ENCODE peak calls at places on chromosomes 5 and 9, in seven cellular contexts. One of them, this sample, is unnamed.

GRCh38 chr5:124561451-124561850 is 185.0 kb downstream of the ZNF608 start:
- DNase-seq in mesenchymal stem cell: no peak
- DNase-seq in aorta: no peak
- DNase-seq in body of pancreas: no peak
- DNase-seq in endodermal cell: no peak
- DNase-seq in uterus: no peak
- DNase-seq in heart left ventricle: no peak
- DNase-seq in this sample: no peak

GRCh38 chr9:35645736-35646582 is 4.8 kb downstream of the SIT1 start:
- DNase-seq in mesenchymal stem cell: no peak
- DNase-seq in body of pancreas: peak; percentile 56
- DNase-seq in uterus: peak; percentile 57
- DNase-seq in aorta: no peak
- DNase-seq in endodermal cell: peak; percentile 91
- DNase-seq in heart left ventricle: peak; percentile 48
- DNase-seq in this sample: peak; percentile 8

GRCh38 chr9:31542384-31543055 is 841.9 kb upstream of the ACO1 start:
- DNase-seq in aorta: no peak
- DNase-seq in uterus: no peak
- DNase-seq in body of pancreas: peak; percentile 15
- DNase-seq in heart left ventricle: no peak
- DNase-seq in endodermal cell: peak; percentile 67
- DNase-seq in mesenchymal stem cell: peak; percentile 81
- DNase-seq in this sample: peak; percentile 29

GRCh38 chr9:124818431-124819281 is 34.6 kb upstream of the WDR38 start:
- DNase-seq in heart left ventricle: peak; percentile 55
- DNase-seq in body of pancreas: peak; percentile 83
- DNase-seq in uterus: no peak
- DNase-seq in aorta: no peak
- DNase-seq in mesenchymal stem cell: peak; percentile 41
- DNase-seq in endodermal cell: peak; percentile 87
- DNase-seq in this sample: peak; percentile 60

GRCh38 chr5:54663876-54664275 is 146.3 kb downstream of the SNX18 start:
- DNase-seq in aorta: peak; percentile 80
- DNase-seq in body of pancreas: no peak
- DNase-seq in mesenchymal stem cell: peak; percentile 77
- DNase-seq in heart left ventricle: peak; percentile 48
- DNase-seq in endodermal cell: no peak
- DNase-seq in uterus: peak; percentile 61
- DNase-seq in this sample: peak; percentile 97

GRCh38 chr9:81557957-81558791 is 131.2 kb downstream of the TLE1 start:
- DNase-seq in body of pancreas: peak; percentile 46
- DNase-seq in heart left ventricle: no peak
- DNase-seq in aorta: no peak
- DNase-seq in uterus: peak; percentile 20
- DNase-seq in mesenchymal stem cell: peak; percentile 84
- DNase-seq in endodermal cell: no peak
- DNase-seq in this sample: peak; percentile 96

GRCh38 chr9:5587024-5587423 is 41.9 kb upstream of the RIC1 start:
- DNase-seq in mesenchymal stem cell: peak; percentile 91
- DNase-seq in aorta: no peak
- DNase-seq in body of pancreas: no peak
- DNase-seq in heart left ventricle: no peak
- DNase-seq in uterus: no peak
- DNase-seq in endodermal cell: no peak
- DNase-seq in this sample: peak; percentile 74

GRCh38 chr5:150146862-150147579 is 8.6 kb downstream of the PDGFRB start:
- DNase-seq in endodermal cell: no peak
- DNase-seq in heart left ventricle: no peak
- DNase-seq in aorta: no peak
- DNase-seq in mesenchymal stem cell: no peak
- DNase-seq in uterus: no peak
- DNase-seq in body of pancreas: no peak
- DNase-seq in this sample: no peak

GRCh38 chr5:158701406-158702177 is 398.1 kb downstream of the EBF1 start:
- DNase-seq in aorta: peak; percentile 88
- DNase-seq in uterus: no peak
- DNase-seq in heart left ventricle: no peak
- DNase-seq in endodermal cell: no peak
- DNase-seq in body of pancreas: no peak
- DNase-seq in mesenchymal stem cell: no peak
- DNase-seq in this sample: peak; percentile 45

GRCh38 chr9:6605202-6605601 is 40.3 kb downstream of the GLDC start:
- DNase-seq in endodermal cell: no peak
- DNase-seq in body of pancreas: no peak
- DNase-seq in mesenchymal stem cell: no peak
- DNase-seq in aorta: no peak
- DNase-seq in heart left ventricle: no peak
- DNase-seq in uterus: no peak
- DNase-seq in this sample: no peak

DNA sequence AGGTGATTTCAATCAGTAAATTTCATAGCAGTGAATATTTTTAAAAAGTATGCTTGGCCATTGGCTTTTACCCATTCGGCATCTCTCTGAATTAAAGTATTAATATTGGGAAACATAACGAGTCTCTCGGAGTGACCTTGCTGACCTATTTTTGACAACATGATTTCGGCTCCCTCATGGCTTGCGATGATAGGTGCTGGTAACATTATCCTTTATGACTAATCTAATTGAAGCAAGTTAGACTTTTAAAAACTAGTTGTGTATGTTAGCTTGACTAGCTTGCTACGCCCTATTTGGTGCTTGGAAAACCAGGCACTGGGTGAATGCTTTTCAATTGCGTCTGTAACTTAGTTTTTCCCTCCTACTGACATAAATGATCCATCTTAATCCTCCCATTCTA is 1.1 kb downstream of the ZNF366 start:
- DNase-seq in aorta: no peak
- DNase-seq in heart left ventricle: no peak
- DNase-seq in endodermal cell: no peak
- DNase-seq in uterus: no peak
- DNase-seq in body of pancreas: no peak
- DNase-seq in mesenchymal stem cell: no peak
- DNase-seq in this sample: no peak
- H3K4me3 ChIP-seq in aorta: no peak overlapping the region
- H3K4me3 ChIP-seq in heart left ventricle: peak overlapping the region; percentile 9
- H3K4me3 ChIP-seq in endodermal cell: no peak overlapping the region
- H3K4me3 ChIP-seq in uterus: no peak overlapping the region
- H3K4me3 ChIP-seq in body of pancreas: no peak overlapping the region
- H3K4me3 ChIP-seq in mesenchymal stem cell: no peak overlapping the region
- H3K4me3 ChIP-seq in this sample: no peak overlapping the region

GRCh38 chr5:142245776-142246175 is 79.0 kb downstream of the SPRY4 start:
- DNase-seq in uterus: no peak
- DNase-seq in endodermal cell: peak; percentile 75
- DNase-seq in heart left ventricle: no peak
- DNase-seq in body of pancreas: no peak
- DNase-seq in aorta: no peak
- DNase-seq in mesenchymal stem cell: no peak
- DNase-seq in this sample: peak; percentile 32

GRCh38 chr5:142244440-142244839 is 80.4 kb downstream of the SPRY4 start:
- DNase-seq in body of pancreas: no peak
- DNase-seq in uterus: no peak
- DNase-seq in endodermal cell: no peak
- DNase-seq in mesenchymal stem cell: no peak
- DNase-seq in heart left ventricle: no peak
- DNase-seq in aorta: no peak
- DNase-seq in this sample: no peak

GRCh38 chr5:142239394-142240159 is 85.2 kb downstream of the SPRY4 start:
- DNase-seq in aorta: no peak
- DNase-seq in uterus: no peak
- DNase-seq in body of pancreas: no peak
- DNase-seq in endodermal cell: no peak
- DNase-seq in heart left ventricle: no peak
- DNase-seq in mesenchymal stem cell: no peak
- DNase-seq in this sample: no peak

GRCh38 chr5:142246263-142246662 is 78.6 kb downstream of the SPRY4 start:
- DNase-seq in uterus: peak; percentile 26
- DNase-seq in mesenchymal stem cell: no peak
- DNase-seq in body of pancreas: no peak
- DNase-seq in aorta: peak; percentile 83
- DNase-seq in heart left ventricle: no peak
- DNase-seq in endodermal cell: no peak
- DNase-seq in this sample: peak; percentile 88

GRCh38 chr5:142242272-142242671 is 82.5 kb downstream of the SPRY4 start:
- DNase-seq in aorta: no peak
- DNase-seq in uterus: no peak
- DNase-seq in heart left ventricle: no peak
- DNase-seq in endodermal cell: no peak
- DNase-seq in body of pancreas: no peak
- DNase-seq in mesenchymal stem cell: no peak
- DNase-seq in this sample: no peak
- H3K4me1 ChIP-seq in aorta: peaks cover 2% of the 10 kb centered on the region
- H3K4me1 ChIP-seq in uterus: peaks cover 9% of the 10 kb centered on the region
- H3K4me1 ChIP-seq in heart left ventricle: no peaks in the 10 kb centered on the region
- H3K4me1 ChIP-seq in endodermal cell: peaks cover 4% of the 10 kb centered on the region
- H3K4me1 ChIP-seq in body of pancreas: no peaks in the 10 kb centered on the region
- H3K4me1 ChIP-seq in mesenchymal stem cell: no peaks in the 10 kb centered on the region
- H3K4me1 ChIP-seq in this sample: peaks cover 13% of the 10 kb centered on the region

DNA sequence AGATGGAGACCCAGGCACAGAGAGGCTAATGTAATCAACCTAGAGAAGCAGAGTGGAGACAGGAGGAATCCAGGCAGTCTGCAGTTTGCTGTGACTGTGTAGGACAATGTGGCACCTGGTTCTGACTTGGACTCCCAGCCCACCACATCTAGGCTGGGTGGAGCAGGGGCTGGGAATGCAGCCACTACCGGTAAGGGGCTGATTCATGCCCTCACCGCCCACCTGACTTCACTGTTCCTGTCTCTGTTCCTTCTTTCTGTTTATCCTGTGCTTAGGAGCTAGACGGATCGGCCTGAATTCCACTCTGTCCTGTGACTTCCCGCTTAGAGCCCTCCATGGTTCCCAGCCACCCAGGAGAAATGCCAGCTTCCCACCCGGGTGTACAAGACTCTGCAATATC is 2.6 kb downstream of the PDLIM4 start:
- DNase-seq in endodermal cell: peak; percentile 38
- DNase-seq in uterus: no peak
- DNase-seq in mesenchymal stem cell: peak; percentile 53
- DNase-seq in heart left ventricle: no peak
- DNase-seq in body of pancreas: no peak
- DNase-seq in aorta: peak; percentile 70
- DNase-seq in this sample: peak; percentile 76
- H3K4me3 ChIP-seq in endodermal cell: no peak overlapping the region
- H3K4me3 ChIP-seq in uterus: peak overlapping the region; percentile 80
- H3K4me3 ChIP-seq in mesenchymal stem cell: no peak overlapping the region
- H3K4me3 ChIP-seq in heart left ventricle: no peak overlapping the region
- H3K4me3 ChIP-seq in body of pancreas: no peak overlapping the region
- H3K4me3 ChIP-seq in aorta: no peak overlapping the region
- H3K4me3 ChIP-seq in this sample: peak overlapping the region; percentile 89

GRCh38 chr9:21672140-21672539 is 130.3 kb upstream of the MTAP start:
- DNase-seq in body of pancreas: no peak
- DNase-seq in uterus: no peak
- DNase-seq in mesenchymal stem cell: no peak
- DNase-seq in endodermal cell: no peak
- DNase-seq in aorta: no peak
- DNase-seq in heart left ventricle: no peak
- DNase-seq in this sample: no peak

GRCh38 chr9:21668504-21668903 is 133.9 kb upstream of the MTAP start:
- DNase-seq in heart left ventricle: no peak
- DNase-seq in body of pancreas: no peak
- DNase-seq in uterus: no peak
- DNase-seq in endodermal cell: no peak
- DNase-seq in mesenchymal stem cell: no peak
- DNase-seq in aorta: no peak
- DNase-seq in this sample: no peak

GRCh38 chr9:21672762-21673161 is 129.7 kb upstream of the MTAP start:
- DNase-seq in aorta: no peak
- DNase-seq in body of pancreas: no peak
- DNase-seq in uterus: no peak
- DNase-seq in endodermal cell: no peak
- DNase-seq in mesenchymal stem cell: no peak
- DNase-seq in heart left ventricle: no peak
- DNase-seq in this sample: peak; percentile 81

GRCh38 chr9:21674894-21675293 is 127.5 kb upstream of the MTAP start:
- DNase-seq in body of pancreas: no peak
- DNase-seq in heart left ventricle: no peak
- DNase-seq in mesenchymal stem cell: no peak
- DNase-seq in uterus: no peak
- DNase-seq in endodermal cell: no peak
- DNase-seq in aorta: no peak
- DNase-seq in this sample: no peak

DNA sequence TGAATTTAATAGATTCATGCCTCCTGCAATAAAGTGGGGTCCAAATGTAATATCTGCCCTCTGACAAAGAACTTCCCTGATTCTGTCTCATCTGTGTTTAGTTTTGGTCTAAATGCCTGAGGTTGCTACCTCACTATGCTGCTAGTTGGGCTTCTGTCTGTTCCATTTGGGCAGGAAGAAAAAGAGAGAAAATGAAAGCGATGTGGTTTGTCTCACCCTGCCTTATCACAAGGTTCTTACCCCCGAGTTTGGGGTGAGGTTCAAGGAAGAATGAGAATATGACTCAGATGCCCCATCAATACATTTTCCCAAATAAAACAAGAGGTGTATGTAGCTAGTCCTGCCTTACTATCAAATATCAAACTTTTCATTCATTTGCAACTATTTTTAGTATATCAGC is 132.1 kb upstream of the MTAP start:
- DNase-seq in aorta: no peak
- DNase-seq in endodermal cell: no peak
- DNase-seq in uterus: no peak
- DNase-seq in heart left ventricle: no peak
- DNase-seq in body of pancreas: no peak
- DNase-seq in mesenchymal stem cell: no peak
- DNase-seq in this sample: peak; percentile 66
- H3K4me1 ChIP-seq in aorta: no peaks in the 10 kb centered on the region
- H3K4me1 ChIP-seq in endodermal cell: no peaks in the 10 kb centered on the region
- H3K4me1 ChIP-seq in uterus: no peaks in the 10 kb centered on the region
- H3K4me1 ChIP-seq in heart left ventricle: no peaks in the 10 kb centered on the region
- H3K4me1 ChIP-seq in body of pancreas: no peaks in the 10 kb centered on the region
- H3K4me1 ChIP-seq in mesenchymal stem cell: no peaks in the 10 kb centered on the region
- H3K4me1 ChIP-seq in this sample: peaks cover 13% of the 10 kb centered on the region

DNA sequence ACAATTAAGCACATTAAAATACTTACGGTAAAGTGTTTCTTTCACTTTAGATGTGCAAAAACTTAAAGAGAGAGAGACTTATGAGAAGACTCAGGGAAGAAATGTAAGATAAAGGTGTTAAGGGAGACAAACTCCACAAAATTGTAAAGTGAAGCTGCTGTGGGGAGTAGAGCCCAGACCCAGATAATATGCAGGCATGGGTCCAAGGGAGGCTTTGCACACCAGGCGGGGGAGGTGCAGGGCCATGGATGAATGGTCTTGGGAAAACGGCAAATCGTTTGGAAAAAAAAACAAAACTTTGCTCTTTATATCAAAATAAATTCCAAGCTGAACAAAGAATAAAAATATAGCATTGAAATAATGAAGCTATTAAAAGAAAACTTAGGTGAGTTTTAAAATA is 9.1 kb downstream of the SYK start:
- DNase-seq in heart left ventricle: no peak
- DNase-seq in endodermal cell: no peak
- DNase-seq in uterus: no peak
- DNase-seq in aorta: no peak
- DNase-seq in mesenchymal stem cell: no peak
- DNase-seq in body of pancreas: no peak
- DNase-seq in this sample: no peak
- H3K4me3 ChIP-seq in heart left ventricle: no peak overlapping the region
- H3K4me3 ChIP-seq in endodermal cell: no peak overlapping the region
- H3K4me3 ChIP-seq in uterus: no peak overlapping the region
- H3K4me3 ChIP-seq in aorta: no peak overlapping the region
- H3K4me3 ChIP-seq in mesenchymal stem cell: no peak overlapping the region
- H3K4me3 ChIP-seq in body of pancreas: no peak overlapping the region
- H3K4me3 ChIP-seq in this sample: no peak overlapping the region

This sample was measured in astrocyte.